ENCODE peak calls at places on chromosomes 5 and 9, in four cellular contexts. Q, X, W and B are unnamed samples.

GRCh38 chr9:15146121-15146820 is 160.7 kb downstream of the TTC39B start:
- DNase-seq in Q (no peak), X (peak; percentile 19), W (no peak), B (no peak)

GRCh38 chr5:40046792-40047191 is 622.0 kb upstream of the DAB2 start:
- DNase-seq in Q (no peak), X (no peak), W (no peak), B (no peak)

GRCh38 chr5:170497311-170498038 is 6.3 kb upstream of the KCNIP1 start:
- DNase-seq in Q (no peak), X (no peak), W (no peak), B (no peak)

GRCh38 chr9:105443121-105443520 is 4.7 kb upstream of the FSD1L start:
- DNase-seq in Q (no peak), X (no peak), W (no peak), B (no peak)

GRCh38 chr5:66881475-66882161 is 285.4 kb downstream of the MAST4 start:
- DNase-seq in Q (no peak), X (no peak), W (no peak), B (no peak)

GRCh38 chr5:128083811-128084227 is 253 bp downstream of the SLC12A2 start:
- DNase-seq in Q (peak; percentile 84), X (no peak), W (no peak), B (no peak)

GRCh38 chr9:95349109-95350038 is 31.9 kb upstream of the FANCC start:
- DNase-seq in Q (no peak), X (no peak), W (no peak), B (peak; percentile 81)

GRCh38 chr5:15993934-15994333 is 185.7 kb downstream of the MARCHF11 start:
- DNase-seq in Q (no peak), X (no peak), W (no peak), B (no peak)

GRCh38 chr5:127941646-127942045 is 141.9 kb upstream of the SLC12A2 start:
- DNase-seq in Q (no peak), X (peak; percentile 91), W (no peak), B (no peak)

GRCh38 chr5:96463106-96463505 is 30.1 kb upstream of the PCSK1 start:
- DNase-seq in Q (no peak), X (no peak), W (no peak), B (no peak)

GRCh38 chr9:78562021-78562420 is 265.1 kb downstream of the PSAT1 start:
- DNase-seq in Q (no peak), X (no peak), W (no peak), B (no peak)

GRCh38 chr5:5456858-5457257 is 34.4 kb downstream of the ICE1 start:
- DNase-seq in Q (no peak), X (no peak), W (no peak), B (no peak)

GRCh38 chr9:134174526-134175290 is 10.3 kb upstream of the RNU6ATAC start:
- DNase-seq in Q (no peak), X (no peak), W (no peak), B (no peak)

GRCh38 chr5:151234476-151235238 is 10.8 kb upstream of the CCDC69 start:
- DNase-seq in Q (peak; percentile 96), X (no peak), W (no peak), B (no peak)

GRCh38 chr9:69696802-69697201 is 24.6 kb upstream of the APBA1 start:
- DNase-seq in Q (no peak), X (no peak), W (no peak), B (no peak)

GRCh38 chr5:142645456-142645855 is 40.4 kb downstream of the FGF1 start:
- DNase-seq in Q (no peak), X (no peak), W (no peak), B (no peak)

GRCh38 chr5:173808079-173808808 is 79.9 kb upstream of the CPEB4 start:
- DNase-seq in Q (no peak), X (no peak), W (no peak), B (no peak)

GRCh38 chr5:150190987-150191386 is 1.1 kb downstream of the SLC6A7 start:
- DNase-seq in Q (no peak), X (no peak), W (no peak), B (no peak)

GRCh38 chr9:34982352-34982751 is 7.2 kb upstream of the DNAJB5 start:
- DNase-seq in Q (no peak), X (no peak), W (no peak), B (no peak)

GRCh38 chr5:91189480-91190332 is 193.4 kb downstream of the ARRDC3 start:
- DNase-seq in Q (peak; percentile 80), X (no peak), W (no peak), B (peak; percentile 49)

GRCh38 chr5:147661576-147661975 is 121.0 kb downstream of the JAKMIP2 start:
- DNase-seq in Q (no peak), X (no peak), W (no peak), B (no peak)

GRCh38 chr5:82918311-82919031 is 158.7 kb downstream of the TMEM167A start:
- DNase-seq in Q (no peak), X (no peak), W (no peak), B (no peak)

GRCh38 chr5:168015506-168015905 is 275.9 kb upstream of the WWC1 start:
- DNase-seq in Q (no peak), X (no peak), W (no peak), B (no peak)

GRCh38 chr5:95852567-95852966 is 30.0 kb upstream of the GLRX start:
- DNase-seq in Q (no peak), X (no peak), W (no peak), B (no peak)

GRCh38 chr9:123357748-123358059 is 1.7 kb downstream of the CRB2 start:
- DNase-seq in Q (no peak), X (no peak), W (no peak), B (no peak)

GRCh38 chr9:123356851-123357747 is 1.1 kb downstream of the CRB2 start:
- DNase-seq in Q (no peak), X (peak; percentile 72), W (no peak), B (peak; percentile 62)

GRCh38 chr9:123354806-123355508 is 1.0 kb upstream of the CRB2 start:
- DNase-seq in Q (no peak), X (no peak), W (no peak), B (peak; percentile 56)

GRCh38 chr9:123353984-123354591 is 1.9 kb upstream of the CRB2 start:
- DNase-seq in Q (peak; percentile 81), X (peak; percentile 95), W (no peak), B (peak; percentile 96)

GRCh38 chr9:123355761-123356520 is at the start of gene CRB2:
- DNase-seq in Q (no peak), X (peak; percentile 95), W (no peak), B (peak; percentile 91)
- TF ChIP-seq CTCF in Q (no peak), X (peak; percentile 78), W (no peak), B (peak; percentile 65)

GRCh38 chr5:1594336-1595106 is 70.8 kb upstream of the LPCAT1 start:
- DNase-seq in Q (peak; percentile 89), X (peak; percentile 83), W (peak; percentile 70), B (peak; percentile 98)
- TF ChIP-seq CTCF in Q (peak; percentile 26), X (peak; percentile 51), W (peak; percentile 78), B (peak; percentile 78)

GRCh38 chr5:1130218-1130946 is 18.5 kb upstream of the SLC12A7 start:
- DNase-seq in Q (no peak), X (no peak), W (no peak), B (no peak)
- TF ChIP-seq CTCF in Q (no peak), X (no peak), W (no peak), B (peak; percentile 27)

DNA sequence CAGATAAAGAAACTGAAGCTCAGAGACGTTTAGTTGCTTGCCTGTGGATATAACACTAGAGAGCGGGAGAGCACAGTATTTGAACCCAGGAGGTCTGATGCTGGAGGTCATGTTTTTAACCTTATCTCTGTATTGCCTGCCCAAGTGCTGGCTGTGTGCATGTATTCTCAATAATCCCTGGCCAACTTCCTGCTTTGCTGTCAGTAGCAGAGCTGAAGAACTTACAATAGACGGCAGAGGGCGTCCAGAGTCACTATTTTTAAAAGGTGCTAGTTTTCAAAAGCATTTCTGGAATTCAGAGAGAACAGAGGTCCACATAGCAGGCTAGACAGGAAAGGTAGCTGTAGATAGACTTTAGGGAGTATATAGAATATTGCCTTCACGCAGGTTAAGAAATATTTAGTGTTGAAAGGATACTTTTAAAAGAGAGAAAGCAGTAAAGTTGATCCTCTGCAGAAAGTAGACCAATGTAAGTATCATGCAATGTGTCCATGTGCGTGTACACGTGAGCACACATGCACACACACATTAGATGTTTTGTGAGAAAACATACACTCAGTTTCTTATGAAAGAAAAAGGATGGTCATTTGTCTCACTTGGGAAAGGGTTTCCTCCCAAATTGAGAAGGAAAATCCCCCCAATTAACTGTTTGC is 46.3 kb downstream of the PTCD2 start:
- DNase-seq in Q (peak; percentile 81), X (peak; percentile 72), W (peak; percentile 43), B (peak; percentile 79)
- TF ChIP-seq CTCF in Q (peak; percentile 76), X (peak; percentile 60), W (peak; percentile 82), B (peak; percentile 77)

GRCh38 chr5:175456105-175456504 is 12.1 kb upstream of the DRD1 start:
- DNase-seq in Q (no peak), X (no peak), W (no peak), B (no peak)

GRCh38 chr5:175461370-175461769 is 17.0 kb upstream of the SFXN1 start:
- DNase-seq in Q (no peak), X (no peak), W (no peak), B (no peak)

GRCh38 chr5:175460560-175460959 is 16.6 kb upstream of the DRD1 start:
- DNase-seq in Q (no peak), X (no peak), W (no peak), B (no peak)

GRCh38 chr5:175457466-175457865 is 13.5 kb upstream of the DRD1 start:
- DNase-seq in Q (no peak), X (no peak), W (peak; percentile 30), B (no peak)

GRCh38 chr5:175460126-175460525 is 16.1 kb upstream of the DRD1 start:
- DNase-seq in Q (no peak), X (no peak), W (no peak), B (no peak)
- TF ChIP-seq CTCF in Q (no peak), X (peak; percentile 43), W (peak; percentile 42), B (peak; percentile 74)

GRCh38 chr9:103319979-103320378 is 324.8 kb downstream of the CYLC2 start:
- DNase-seq in Q (no peak), X (no peak), W (no peak), B (no peak)
- TF ChIP-seq CTCF in Q (no peak), X (no peak), W (no peak), B (peak; percentile 72)